ENCODE peak calls at places on chromosome 7, in six cellular contexts. One of them, this sample, is unnamed.
A peak's percentile ranks its signal among the peaks of the same experiment; 100 is the strongest.

GRCh38 chr7:75654855-75655254 is 83.9 kb downstream of the HIP1 start:
- DNase-seq in CD8-positive, alpha-beta T cell: no peak
- DNase-seq in aorta: no peak
- DNase-seq in cardiac muscle cell: no peak
- DNase-seq in psoas muscle: no peak
- DNase-seq in right lobe of liver: no peak
- DNase-seq in this sample: no peak

GRCh38 chr7:20892776-20893175 is 106.1 kb upstream of the SP8 start:
- DNase-seq in right lobe of liver: no peak
- DNase-seq in aorta: no peak
- DNase-seq in cardiac muscle cell: no peak
- DNase-seq in CD8-positive, alpha-beta T cell: no peak
- DNase-seq in psoas muscle: no peak
- DNase-seq in this sample: no peak

GRCh38 chr7:18013936-18014335 is 13.7 kb downstream of the PRPS1L1 start:
- DNase-seq in right lobe of liver: no peak
- DNase-seq in CD8-positive, alpha-beta T cell: no peak
- DNase-seq in psoas muscle: no peak
- DNase-seq in aorta: no peak
- DNase-seq in cardiac muscle cell: peak; percentile 69
- DNase-seq in this sample: no peak

GRCh38 chr7:150397376-150398107 is 18.4 kb downstream of the ZNF775 start:
- DNase-seq in aorta: no peak
- DNase-seq in right lobe of liver: no peak
- DNase-seq in psoas muscle: no peak
- DNase-seq in cardiac muscle cell: no peak
- DNase-seq in CD8-positive, alpha-beta T cell: no peak
- DNase-seq in this sample: no peak

GRCh38 chr7:64685091-64685490 is 19.2 kb downstream of the ZNF107 start:
- DNase-seq in psoas muscle: no peak
- DNase-seq in cardiac muscle cell: no peak
- DNase-seq in aorta: no peak
- DNase-seq in right lobe of liver: no peak
- DNase-seq in CD8-positive, alpha-beta T cell: no peak
- DNase-seq in this sample: no peak

GRCh38 chr7:135855836-135856235 is 107.2 kb upstream of the FAM180A start:
- DNase-seq in right lobe of liver: no peak
- DNase-seq in cardiac muscle cell: peak; percentile 28
- DNase-seq in CD8-positive, alpha-beta T cell: no peak
- DNase-seq in psoas muscle: no peak
- DNase-seq in aorta: no peak
- DNase-seq in this sample: no peak

GRCh38 chr7:30936650-30937245 is 25.1 kb downstream of the AQP1 start:
- DNase-seq in right lobe of liver: no peak
- DNase-seq in cardiac muscle cell: no peak
- DNase-seq in aorta: no peak
- DNase-seq in CD8-positive, alpha-beta T cell: no peak
- DNase-seq in psoas muscle: no peak
- DNase-seq in this sample: no peak

GRCh38 chr7:47375590-47375989 is 206.3 kb downstream of the TNS3 start:
- DNase-seq in CD8-positive, alpha-beta T cell: no peak
- DNase-seq in psoas muscle: peak; percentile 16
- DNase-seq in cardiac muscle cell: peak; percentile 18
- DNase-seq in aorta: no peak
- DNase-seq in right lobe of liver: no peak
- DNase-seq in this sample: no peak

GRCh38 chr7:141526115-141526514 is 25.1 kb upstream of the AGK start:
- DNase-seq in cardiac muscle cell: no peak
- DNase-seq in right lobe of liver: no peak
- DNase-seq in CD8-positive, alpha-beta T cell: no peak
- DNase-seq in psoas muscle: no peak
- DNase-seq in aorta: no peak
- DNase-seq in this sample: no peak

DNA sequence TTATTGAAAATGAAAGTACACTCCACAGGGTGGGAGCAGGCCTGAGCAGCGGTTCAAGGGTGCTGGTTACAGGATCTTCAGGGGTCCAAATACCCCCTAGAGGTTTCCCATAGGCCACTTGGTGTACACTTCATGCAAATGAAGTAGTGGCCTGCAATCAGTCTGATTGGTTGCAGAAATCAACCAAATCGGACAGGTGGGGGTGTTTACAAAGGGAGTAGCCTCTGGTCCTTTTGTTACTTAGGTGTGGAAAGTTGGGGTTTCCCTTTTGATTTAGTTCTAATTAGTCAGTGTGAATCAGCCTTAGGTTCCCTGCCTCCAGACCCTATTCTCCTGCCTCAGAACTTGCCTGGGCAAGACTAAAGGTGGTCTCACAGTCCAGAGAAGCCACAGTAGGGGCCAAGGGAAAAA is 49.6 kb downstream of the SYPL1 start:
- DNase-seq in CD8-positive, alpha-beta T cell: no peak
- DNase-seq in aorta: no peak
- DNase-seq in right lobe of liver: no peak
- DNase-seq in psoas muscle: no peak
- DNase-seq in cardiac muscle cell: no peak
- DNase-seq in this sample: no peak
- H3K4me1 ChIP-seq in CD8-positive, alpha-beta T cell: peaks cover 13% of the 10 kb centered on the region
- H3K4me1 ChIP-seq in aorta: no peaks in the 10 kb centered on the region
- H3K4me1 ChIP-seq in right lobe of liver: peaks cover 10% of the 10 kb centered on the region
- H3K4me1 ChIP-seq in psoas muscle: peaks cover 14% of the 10 kb centered on the region
- H3K4me1 ChIP-seq in cardiac muscle cell: no peaks in the 10 kb centered on the region
- H3K4me1 ChIP-seq in this sample: no peaks in the 10 kb centered on the region

GRCh38 chr7:41028591-41028990 is 674.3 kb downstream of the INHBA start:
- DNase-seq in right lobe of liver: no peak
- DNase-seq in cardiac muscle cell: no peak
- DNase-seq in psoas muscle: no peak
- DNase-seq in CD8-positive, alpha-beta T cell: no peak
- DNase-seq in aorta: no peak
- DNase-seq in this sample: no peak
- H3K27ac ChIP-seq in right lobe of liver: no peak overlapping the region
- H3K27ac ChIP-seq in cardiac muscle cell: no peak overlapping the region
- H3K27ac ChIP-seq in psoas muscle: no peak overlapping the region
- H3K27ac ChIP-seq in CD8-positive, alpha-beta T cell: no peak overlapping the region
- H3K27ac ChIP-seq in aorta: no peak overlapping the region
- H3K27ac ChIP-seq in this sample: no peak overlapping the region

GRCh38 chr7:158582089-158582456 is 5.5 kb downstream of the PTPRN2 start:
- DNase-seq in psoas muscle: no peak
- DNase-seq in CD8-positive, alpha-beta T cell: no peak
- DNase-seq in aorta: no peak
- DNase-seq in right lobe of liver: no peak
- DNase-seq in cardiac muscle cell: no peak
- DNase-seq in this sample: no peak
- H3K4me1 ChIP-seq in psoas muscle: peaks cover 7% of the 10 kb centered on the region
- H3K4me1 ChIP-seq in CD8-positive, alpha-beta T cell: peaks cover 9% of the 10 kb centered on the region
- H3K4me1 ChIP-seq in aorta: no peaks in the 10 kb centered on the region
- H3K4me1 ChIP-seq in right lobe of liver: peaks cover 5% of the 10 kb centered on the region
- H3K4me1 ChIP-seq in cardiac muscle cell: no peaks in the 10 kb centered on the region
- H3K4me1 ChIP-seq in this sample: peaks cover 8% of the 10 kb centered on the region

DNA sequence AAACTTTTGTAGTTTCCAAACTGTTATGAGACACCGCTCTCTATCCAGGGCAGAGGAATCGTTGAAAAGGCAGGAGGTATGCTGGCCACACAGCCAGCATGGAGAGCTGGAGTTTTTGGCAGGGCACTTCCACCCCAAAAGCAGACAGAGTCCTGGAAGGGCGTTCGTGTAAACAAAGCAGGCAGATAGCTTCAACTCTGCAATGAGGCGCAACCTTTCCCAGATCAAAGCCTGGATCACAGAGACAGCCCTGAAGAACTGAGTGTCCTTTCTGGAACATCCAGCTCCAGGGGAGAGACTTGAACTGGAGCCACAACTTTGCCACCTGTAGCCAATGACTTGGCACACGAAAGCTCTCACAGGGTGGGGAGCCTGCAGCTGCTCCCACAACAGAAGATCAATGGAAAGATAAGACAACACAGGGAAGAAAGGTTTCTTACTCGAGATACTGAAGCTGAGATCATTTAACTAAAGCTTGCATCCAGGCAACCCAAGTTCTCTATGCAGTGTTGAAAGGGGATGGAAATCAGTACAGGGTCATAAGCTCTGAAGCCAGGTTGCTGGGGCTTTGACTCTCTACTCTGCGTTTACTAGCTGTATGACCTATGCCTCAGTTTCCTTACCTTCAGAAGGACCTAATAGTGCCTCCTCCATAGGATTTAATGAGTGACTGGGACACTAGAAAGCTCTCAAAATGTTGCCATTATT is 434.7 kb upstream of the NPVF start:
- DNase-seq in CD8-positive, alpha-beta T cell: no peak
- DNase-seq in right lobe of liver: no peak
- DNase-seq in aorta: no peak
- DNase-seq in cardiac muscle cell: no peak
- DNase-seq in psoas muscle: peak; percentile 66
- DNase-seq in this sample: no peak
- H3K27ac ChIP-seq in CD8-positive, alpha-beta T cell: no peak overlapping the region
- H3K27ac ChIP-seq in right lobe of liver: no peak overlapping the region
- H3K27ac ChIP-seq in aorta: no peak overlapping the region
- H3K27ac ChIP-seq in cardiac muscle cell: no peak overlapping the region
- H3K27ac ChIP-seq in psoas muscle: peak overlapping the region; percentile 57
- H3K27ac ChIP-seq in this sample: peak overlapping the region; percentile 52

DNA sequence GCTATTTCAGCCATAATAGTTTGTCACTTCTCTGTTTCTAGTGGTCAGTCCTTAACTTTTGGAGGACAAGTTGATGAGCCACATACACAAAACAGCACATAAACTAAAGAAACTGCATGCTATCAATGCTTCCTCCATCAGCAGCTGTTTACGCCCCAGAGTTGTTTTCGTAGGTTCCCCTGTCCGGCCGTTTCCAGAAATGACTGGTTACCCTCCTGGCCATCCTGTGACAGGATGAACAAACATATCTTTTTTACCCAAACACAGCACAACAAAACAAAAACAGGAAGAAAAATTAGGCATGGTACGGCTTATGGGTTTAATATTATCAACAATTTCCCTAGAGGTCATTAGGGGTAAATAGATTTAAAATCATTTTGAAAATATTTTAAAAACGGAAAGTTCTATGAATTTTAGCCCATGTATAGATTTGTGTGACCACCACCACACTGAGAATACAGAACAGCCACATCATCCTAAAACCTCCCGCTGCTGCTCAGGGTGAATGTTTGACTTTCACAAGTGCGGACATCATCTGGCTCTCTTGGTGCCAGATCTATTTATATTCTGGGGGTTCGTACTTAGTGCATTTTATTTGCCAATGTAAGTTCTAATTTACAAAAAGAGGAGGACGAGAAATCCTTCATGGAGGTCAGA is 74.9 kb downstream of the HIPK2 start:
- DNase-seq in cardiac muscle cell: no peak
- DNase-seq in CD8-positive, alpha-beta T cell: no peak
- DNase-seq in right lobe of liver: no peak
- DNase-seq in aorta: no peak
- DNase-seq in psoas muscle: no peak
- DNase-seq in this sample: no peak
- H3K4me1 ChIP-seq in cardiac muscle cell: peaks cover 23% of the 10 kb centered on the region
- H3K4me1 ChIP-seq in CD8-positive, alpha-beta T cell: no peaks in the 10 kb centered on the region
- H3K4me1 ChIP-seq in right lobe of liver: peaks cover 18% of the 10 kb centered on the region
- H3K4me1 ChIP-seq in aorta: no peaks in the 10 kb centered on the region
- H3K4me1 ChIP-seq in psoas muscle: peaks cover 41% of the 10 kb centered on the region
- H3K4me1 ChIP-seq in this sample: peaks cover 36% of the 10 kb centered on the region

DNA sequence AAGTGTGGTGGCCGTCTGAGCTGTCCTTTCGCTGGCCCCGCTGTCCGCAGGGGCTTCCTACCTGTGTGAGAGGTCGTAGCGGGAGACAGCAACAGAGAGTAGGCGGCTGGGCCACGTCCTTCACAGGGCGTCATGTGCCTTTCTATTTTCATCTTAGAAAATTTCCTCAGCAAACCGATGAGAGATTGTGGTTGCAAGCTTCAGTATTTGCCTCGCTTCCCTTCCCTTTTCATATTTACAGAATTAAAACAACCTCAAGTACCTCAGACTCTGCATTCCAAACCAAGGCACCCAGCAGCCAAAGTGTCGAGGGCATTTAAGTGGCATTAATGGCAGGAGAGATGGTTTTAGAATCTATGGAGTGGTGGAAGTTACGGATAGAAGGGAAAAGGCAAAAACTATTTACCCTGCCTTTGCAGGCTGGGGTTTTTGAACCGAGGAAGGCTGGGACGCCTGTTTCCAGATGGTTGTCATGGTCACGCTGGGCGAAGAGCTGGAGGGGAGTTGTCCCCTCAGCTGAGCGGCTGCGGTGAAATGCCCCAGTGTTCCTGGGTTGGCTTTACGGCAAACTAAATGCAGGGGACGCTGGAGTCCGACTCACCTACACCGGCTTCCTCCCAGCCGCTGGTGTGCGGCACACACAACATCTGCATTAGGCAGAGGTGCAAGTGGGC is 41.9 kb downstream of the WIPI2 start:
- DNase-seq in aorta: no peak
- DNase-seq in psoas muscle: peak; percentile 41
- DNase-seq in cardiac muscle cell: no peak
- DNase-seq in CD8-positive, alpha-beta T cell: no peak
- DNase-seq in right lobe of liver: peak; percentile 47
- DNase-seq in this sample: no peak
- H3K27ac ChIP-seq in aorta: no peak overlapping the region
- H3K27ac ChIP-seq in psoas muscle: no peak overlapping the region
- H3K27ac ChIP-seq in cardiac muscle cell: peak overlapping the region; percentile 74
- H3K27ac ChIP-seq in CD8-positive, alpha-beta T cell: peak overlapping the region; percentile 30
- H3K27ac ChIP-seq in right lobe of liver: no peak overlapping the region
- H3K27ac ChIP-seq in this sample: peak overlapping the region; percentile 81

DNA sequence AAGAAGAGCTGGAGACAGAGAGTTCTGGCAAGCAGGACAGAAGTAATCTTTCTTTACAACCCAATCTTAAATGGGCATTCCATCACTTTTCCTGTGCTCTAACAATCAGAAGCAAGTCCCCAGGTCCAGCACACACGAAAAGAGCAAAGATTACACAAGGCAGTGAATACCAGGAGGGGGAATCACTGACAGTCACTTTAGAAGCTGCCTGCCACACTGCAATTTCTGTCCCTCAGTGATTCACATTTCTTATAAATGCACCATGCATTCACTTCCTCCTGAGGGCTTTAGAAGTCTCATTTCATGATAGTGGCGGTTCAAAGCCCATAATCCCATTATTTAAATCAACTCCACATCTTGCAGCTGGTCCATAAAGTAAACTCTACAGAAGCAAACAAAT is 362.5 kb downstream of the POM121L12 start:
- DNase-seq in aorta: no peak
- DNase-seq in psoas muscle: no peak
- DNase-seq in CD8-positive, alpha-beta T cell: no peak
- DNase-seq in right lobe of liver: no peak
- DNase-seq in cardiac muscle cell: no peak
- DNase-seq in this sample: no peak
- H3K4me1 ChIP-seq in aorta: no peaks in the 10 kb centered on the region
- H3K4me1 ChIP-seq in psoas muscle: no peaks in the 10 kb centered on the region
- H3K4me1 ChIP-seq in CD8-positive, alpha-beta T cell: no peaks in the 10 kb centered on the region
- H3K4me1 ChIP-seq in right lobe of liver: no peaks in the 10 kb centered on the region
- H3K4me1 ChIP-seq in cardiac muscle cell: no peaks in the 10 kb centered on the region
- H3K4me1 ChIP-seq in this sample: no peaks in the 10 kb centered on the region

This sample was measured in lung.